ENCODE peak calls at places on chromosome 4, in five cellular contexts. W is cardiac fibroblast, B is AG08396, U is astrocyte of the spinal cord, P is GDM1. K is an unnamed sample.

GRCh38 chr4:30720656-30721352 is 635 bp downstream of the PCDH7 start:
- DNase-seq in W (peak; percentile 48), B (peak; percentile 13), U (peak; percentile 53), P (no peak), K (peak; percentile 47)

GRCh38 chr4:82467442-82467841 is 37.1 kb downstream of the ENOPH1 start:
- DNase-seq in W (peak; percentile 43), B (no peak), U (no peak), P (no peak), K (peak; percentile 53)

GRCh38 chr4:173214661-173215060 is 46.0 kb downstream of the GALNT7 start:
- DNase-seq in W (peak; percentile 50), B (no peak), U (peak; percentile 75), P (no peak), K (no peak)

GRCh38 chr4:118905546-118905945 is 16.9 kb downstream of the SYNPO2 start:
- DNase-seq in W (peak; percentile 43), B (no peak), U (no peak), P (no peak), K (no peak)

GRCh38 chr4:145061325-145061920 is 36.6 kb downstream of the ANAPC10 start:
- DNase-seq in W (peak; percentile 82), B (peak; percentile 16), U (peak; percentile 73), P (peak; percentile 14), K (peak; percentile 19)

GRCh38 chr4:67566335-67566734 is 7.8 kb downstream of the STAP1 start:
- DNase-seq in W (no peak), B (no peak), U (no peak), P (no peak), K (no peak)

GRCh38 chr4:11469900-11470708 is 41.4 kb upstream of the HS3ST1 start:
- DNase-seq in W (no peak), B (no peak), U (no peak), P (no peak), K (no peak)

GRCh38 chr4:114879916-114880315 is 233.5 kb downstream of the NDST4 start:
- DNase-seq in W (no peak), B (no peak), U (no peak), P (no peak), K (peak; percentile 60)

GRCh38 chr4:151567056-151567455 is 158.1 kb downstream of the FHIP1A start:
- DNase-seq in W (no peak), B (no peak), U (no peak), P (no peak), K (peak; percentile 65)

GRCh38 chr4:6561173-6561516 is 13.8 kb upstream of the MAN2B2 start:
- DNase-seq in W (peak; percentile 68), B (no peak), U (no peak), P (no peak), K (no peak)